ENCODE peak calls at places on chromosomes 12 and 14, in six cellular contexts. T is HFF-Myc, L is PC-3, M is HCT116, R is A549, H is H7. P is an unnamed sample.

GRCh38 chr12:5197127-5197526 is 153.4 kb downstream of the KCNA5 start:
- DNase-seq in R (no peak), L (peak; percentile 19), T (peak; percentile 15), H (no peak), M (no peak), P (no peak)

GRCh38 chr14:94936411-94936892 is 166.5 kb upstream of the GSC start:
- DNase-seq in T (peak; percentile 2), L (no peak), R (no peak), M (no peak), H (peak; percentile 55), P (no peak)

GRCh38 chr12:90729741-90730140 is 225.2 kb downstream of the CCER1 start:
- DNase-seq in H (no peak), M (peak; percentile 38), R (no peak), T (no peak), L (peak; percentile 74), P (no peak)

GRCh38 chr12:6070472-6071257 is 53.8 kb downstream of the VWF start:
- DNase-seq in T (no peak), M (no peak), R (no peak), H (peak; percentile 68), L (no peak), P (no peak)

GRCh38 chr12:3175238-3175637 is 98.1 kb downstream of the TSPAN9 start:
- DNase-seq in L (no peak), T (no peak), H (no peak), R (no peak), M (no peak), P (no peak)

GRCh38 chr12:5022465-5023061 is 21.1 kb upstream of the KCNA5 start:
- DNase-seq in T (no peak), H (peak; percentile 89), R (peak; percentile 66), L (peak; percentile 50), M (peak; percentile 29), P (peak; percentile 27)

GRCh38 chr12:26691234-26691970 is 141.6 kb downstream of the ITPR2 start:
- DNase-seq in H (no peak), M (peak; percentile 81), L (peak; percentile 100), R (peak; percentile 64), T (peak; percentile 89), P (no peak)

GRCh38 chr14:69132513-69133181 is 20.3 kb downstream of the DCAF5 start:
- DNase-seq in T (no peak), L (no peak), M (no peak), H (no peak), R (no peak), P (no peak)

GRCh38 chr12:92136883-92137582 is 8.6 kb downstream of the BTG1 start:
- DNase-seq in L (peak; percentile 91), R (peak; percentile 45), T (peak; percentile 56), M (peak; percentile 49), H (no peak), P (no peak)

GRCh38 chr14:105018414-105018813 is 2.5 kb downstream of the CDCA4 start:
- DNase-seq in M (no peak), L (no peak), R (no peak), T (no peak), H (no peak), P (no peak)

GRCh38 chr12:30095511-30095910 is 311.8 kb upstream of the TMTC1 start:
- DNase-seq in H (no peak), T (no peak), M (no peak), L (no peak), R (no peak), P (no peak)

GRCh38 chr12:121712462-121713256 is at the start of gene TMEM120B:
- DNase-seq in R (peak; percentile 70), L (peak; percentile 87), H (peak; percentile 97), T (no peak), M (no peak), P (peak; percentile 43)

GRCh38 chr12:125081427-125081826 is 16.2 kb downstream of the AACS start:
- DNase-seq in R (no peak), T (no peak), H (no peak), M (no peak), L (no peak), P (no peak)

GRCh38 chr14:76996563-76997146 is 31.9 kb downstream of the IRF2BPL start:
- DNase-seq in H (no peak), M (no peak), R (no peak), L (no peak), T (no peak), P (no peak)

GRCh38 chr12:45268672-45269406 is 52.9 kb downstream of the ANO6 start:
- DNase-seq in H (peak; percentile 20), T (peak; percentile 80), R (peak; percentile 35), L (peak; percentile 95), M (peak; percentile 56), P (peak; percentile 22)

GRCh38 chr14:71103662-71104484 is 196.6 kb downstream of the PCNX1 start:
- DNase-seq in L (peak; percentile 78), H (peak; percentile 37), M (peak; percentile 41), T (peak; percentile 59), R (peak; percentile 48), P (peak; percentile 61)

GRCh38 chr12:109879332-109880048 is 851 bp downstream of the GLTP start:
- DNase-seq in R (no peak), M (no peak), L (peak; percentile 17), T (no peak), H (no peak), P (no peak)

GRCh38 chr12:117261267-117261666 is 71.0 kb upstream of the FBXO21 start:
- DNase-seq in H (no peak), R (no peak), L (peak; percentile 96), M (peak; percentile 4), T (peak; percentile 2), P (no peak)

GRCh38 chr14:77186911-77187648 is 5.5 kb downstream of the TMEM63C start:
- DNase-seq in R (no peak), T (no peak), H (peak; percentile 46), M (peak; percentile 27), L (peak; percentile 65), P (no peak)

GRCh38 chr12:29148065-29148957 is 767 bp upstream of the FAR2 start:
- DNase-seq in R (peak; percentile 18), L (peak; percentile 55), H (peak; percentile 60), T (peak; percentile 11), M (no peak), P (no peak)

GRCh38 chr12:130970165-130970907 is 16.6 kb downstream of the ADGRD1 start:
- DNase-seq in H (no peak), L (no peak), R (no peak), T (no peak), M (no peak), P (no peak)

GRCh38 chr12:25269701-25270100 is 19.0 kb upstream of the KRAS start:
- DNase-seq in L (no peak), R (no peak), T (no peak), H (no peak), M (no peak), P (no peak)

GRCh38 chr12:131865196-131865875 is 29.1 kb upstream of the ULK1 start:
- DNase-seq in T (no peak), R (peak; percentile 96), M (peak; percentile 72), L (peak; percentile 99), H (peak; percentile 20), P (no peak)

GRCh38 chr12:106149096-106149784 is 10.5 kb upstream of the NUAK1 start:
- DNase-seq in R (peak; percentile 58), T (no peak), L (peak; percentile 71), M (peak; percentile 33), H (peak; percentile 67), P (no peak)

GRCh38 chr14:103801459-103801858 is 45.9 kb downstream of the PPP1R13B start:
- DNase-seq in R (no peak), T (peak; percentile 10), L (peak; percentile 95), H (peak; percentile 40), M (no peak), P (no peak)

GRCh38 chr14:27186048-27186447 is 588.2 kb upstream of the NOVA1 start:
- DNase-seq in R (no peak), H (no peak), L (no peak), T (no peak), M (no peak), P (no peak)

DNA sequence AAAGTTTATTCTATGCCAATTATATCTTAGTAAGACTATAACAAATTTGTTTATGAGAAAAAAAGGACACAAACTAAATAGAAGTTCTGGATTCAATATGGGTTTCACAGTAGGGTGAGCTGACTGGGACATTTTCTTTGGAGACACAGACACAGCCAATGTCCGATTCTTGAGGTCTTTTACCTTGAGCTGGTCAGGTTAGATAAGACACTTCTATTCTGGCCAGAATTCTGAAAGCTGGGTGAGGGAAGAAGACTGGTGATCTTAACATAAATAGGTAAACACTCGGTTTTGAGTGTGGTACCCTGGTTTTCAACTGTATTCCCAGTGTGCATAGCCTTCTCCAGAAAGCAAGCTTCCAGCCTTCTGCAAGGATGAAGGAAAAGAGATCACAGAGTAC is 10.0 kb downstream of the ATP2B1 start:
- DNase-seq in L (no peak), R (no peak), M (no peak), H (no peak), T (no peak), P (no peak)
- H3K4me3 ChIP-seq in L (no peak overlapping the region), R (no peak overlapping the region), M (no peak overlapping the region), H (no peak overlapping the region), T (no peak overlapping the region), P (no peak overlapping the region)

GRCh38 chr12:93578221-93578620 is 5.7 kb downstream of the SOCS2 start:
- DNase-seq in L (no peak), M (no peak), R (no peak), T (no peak), H (no peak), P (no peak)
- H3K4me3 ChIP-seq in L (no peak overlapping the region), M (no peak overlapping the region), R (no peak overlapping the region), T (no peak overlapping the region), H (no peak overlapping the region), P (no peak overlapping the region)

GRCh38 chr12:7092229-7092985 is at the start of gene C1R:
- DNase-seq in R (peak; percentile 69), M (no peak), L (peak; percentile 63), H (peak; percentile 85), T (peak; percentile 55), P (peak; percentile 48)

GRCh38 chr12:7090222-7090998 is 1.8 kb downstream of the C1R start:
- DNase-seq in H (peak; percentile 75), R (no peak), T (no peak), M (no peak), L (no peak), P (no peak)

GRCh38 chr12:7091660-7092228 is 501 bp downstream of the C1R start:
- DNase-seq in H (peak; percentile 44), M (no peak), R (no peak), L (no peak), T (no peak), P (no peak)

GRCh38 chr12:7091171-7091570 is 1.1 kb downstream of the C1R start:
- DNase-seq in H (no peak), R (no peak), T (no peak), M (no peak), L (no peak), P (no peak)

DNA sequence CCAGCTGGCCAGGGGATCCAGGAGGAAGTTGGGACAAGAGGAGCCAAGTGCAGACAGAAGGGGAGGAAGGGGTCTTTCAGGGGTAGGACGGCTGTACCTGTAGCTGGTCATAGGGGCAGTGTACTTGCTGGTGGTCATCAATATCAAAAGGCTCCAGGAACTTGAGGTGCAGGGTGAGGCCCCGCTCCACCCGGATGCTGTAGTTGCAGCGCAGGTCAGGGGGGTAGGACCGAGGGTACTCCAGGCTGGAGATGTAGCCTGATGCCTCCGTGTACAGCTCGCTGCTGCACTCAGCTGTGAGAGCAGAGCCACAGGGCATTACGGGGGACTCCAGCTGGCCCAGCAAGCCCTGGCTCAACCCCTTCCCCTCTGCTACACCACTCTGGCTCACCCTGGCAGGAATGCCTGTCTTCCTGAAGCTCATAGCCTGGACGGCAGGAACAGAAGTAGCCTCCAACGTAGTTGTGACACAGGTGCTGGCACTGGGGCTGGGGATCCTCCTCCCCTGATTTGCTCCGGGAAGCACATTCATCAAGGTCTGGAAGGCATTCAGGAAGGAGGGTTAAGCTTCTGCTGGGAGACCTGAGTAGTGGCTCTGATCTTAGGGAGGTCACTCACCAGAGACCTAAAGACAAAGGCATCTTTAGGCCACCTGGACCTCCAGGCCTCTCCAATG is 2.9 kb downstream of the C1R start:
- DNase-seq in M (no peak), H (no peak), L (no peak), R (no peak), T (no peak), P (no peak)
- H3K4me3 ChIP-seq in M (no peak overlapping the region), H (no peak overlapping the region), L (no peak overlapping the region), R (no peak overlapping the region), T (no peak overlapping the region), P (no peak overlapping the region)

GRCh38 chr14:34980337-34980900 is 2.4 kb upstream of the SRP54 start:
- DNase-seq in M (no peak), L (no peak), R (no peak), T (no peak), H (no peak), P (no peak)
- H3K4me3 ChIP-seq in M (peak overlapping the region; percentile 94), L (peak overlapping the region; percentile 78), R (peak overlapping the region; percentile 84), T (peak overlapping the region; percentile 80), H (no peak overlapping the region), P (no peak overlapping the region)